ENCODE peak calls at places on chromosomes 3 and 15, in five cellular contexts. H, A, S, B and Z are unnamed samples.
A peak's percentile ranks its signal among the peaks of the same experiment; 100 is the strongest.

GRCh38 chr15:68524753-68525584 is 53.8 kb upstream of the CORO2B start:
- DNase-seq in A (no peak), H (no peak), S (no peak), B (no peak), Z (no peak)

GRCh38 chr3:36487616-36488015 is 107.3 kb downstream of the STAC start:
- DNase-seq in A (no peak), B (no peak), H (no peak), S (no peak), Z (no peak)

GRCh38 chr3:112042842-112043280 is 8.3 kb downstream of the TMPRSS7 start:
- DNase-seq in S (peak; percentile 46), A (no peak), B (no peak), H (no peak), Z (no peak)

GRCh38 chr3:26484140-26484539 is 138.4 kb upstream of the LRRC3B start:
- DNase-seq in B (no peak), A (no peak), H (no peak), S (peak; percentile 13), Z (no peak)

GRCh38 chr3:169467703-169468102 is 195.8 kb downstream of the MECOM start:
- DNase-seq in B (no peak), H (no peak), A (no peak), S (no peak), Z (no peak)

GRCh38 chr15:71891026-71891425 is 80.7 kb downstream of the NR2E3 start:
- DNase-seq in B (no peak), H (no peak), A (no peak), S (no peak), Z (no peak)

GRCh38 chr3:89049119-89049518 is 58.3 kb upstream of the EPHA3 start:
- DNase-seq in S (no peak), A (no peak), B (no peak), H (no peak), Z (no peak)

GRCh38 chr15:69992326-69992725 is 105.4 kb downstream of the TLE3 start:
- DNase-seq in A (no peak), H (no peak), S (no peak), B (no peak), Z (no peak)

GRCh38 chr3:129650256-129650872 is 43.9 kb upstream of the PLXND1 start:
- DNase-seq in A (peak; percentile 27), B (peak; percentile 68), S (peak; percentile 77), H (peak; percentile 71), Z (no peak)

GRCh38 chr3:147405552-147406254 is 640 bp downstream of the ZIC4 start:
- DNase-seq in A (no peak), S (no peak), H (no peak), B (no peak), Z (no peak)

GRCh38 chr3:149542375-149543312 is 68.1 kb downstream of the TM4SF4 start:
- DNase-seq in H (peak; percentile 33), A (no peak), S (peak; percentile 31), B (peak; percentile 16), Z (no peak)

GRCh38 chr3:32137870-32138269 is 31.4 kb downstream of the GPD1L start:
- DNase-seq in H (no peak), S (no peak), B (no peak), A (no peak), Z (no peak)

GRCh38 chr15:25481208-25481862 is 42.5 kb upstream of the UBE3A start:
- DNase-seq in A (no peak), B (no peak), S (no peak), H (peak; percentile 3), Z (no peak)

GRCh38 chr3:129657261-129658046 is 51.0 kb upstream of the PLXND1 start:
- DNase-seq in A (no peak), H (no peak), S (no peak), B (no peak), Z (no peak)

GRCh38 chr3:33883538-33884203 is 85.2 kb downstream of the PDCD6IP start:
- DNase-seq in A (no peak), S (peak; percentile 60), H (peak; percentile 36), B (no peak), Z (no peak)

DNA sequence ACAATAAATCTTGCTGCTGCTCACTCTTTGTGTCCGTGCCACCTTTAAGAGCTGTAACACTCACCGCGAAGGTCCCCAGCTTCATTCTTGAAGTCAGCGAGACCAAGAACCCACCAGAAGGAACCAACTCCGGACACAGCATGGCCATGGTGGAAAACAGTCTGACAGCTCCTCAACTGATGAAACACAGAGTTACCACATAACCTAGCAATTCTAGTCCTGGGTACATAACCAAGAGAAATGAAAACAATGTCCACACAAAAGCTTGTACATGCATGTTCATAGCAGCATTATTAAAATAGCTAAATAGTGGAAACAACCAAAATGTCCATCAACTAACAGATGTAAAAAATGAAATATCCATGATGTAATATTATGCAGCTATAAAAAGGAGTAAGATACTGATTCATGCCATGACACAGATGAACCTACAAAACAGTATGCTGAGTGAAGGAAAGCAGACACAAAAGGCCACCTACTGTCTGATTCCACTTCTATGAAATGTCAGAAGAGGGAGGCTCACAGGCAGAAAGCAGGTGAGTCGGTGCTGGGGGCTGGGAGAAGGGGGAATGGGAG is 36.8 kb downstream of the VGLL4 start:
- DNase-seq in S (no peak), H (no peak), A (no peak), B (no peak), Z (no peak)
- H3K4me1 ChIP-seq in S (peaks cover 70% of the 10 kb centered on the region), H (peaks cover 50% of the 10 kb centered on the region), A (peaks cover 7% of the 10 kb centered on the region), B (peaks cover 4% of the 10 kb centered on the region), Z (peaks cover 55% of the 10 kb centered on the region)

GRCh38 chr3:56124546-56124945 is 343.7 kb downstream of the ERC2 start:
- DNase-seq in S (no peak), B (no peak), A (no peak), H (no peak), Z (no peak)

GRCh38 chr3:56119575-56120349 is 348.5 kb downstream of the ERC2 start:
- DNase-seq in B (no peak), S (no peak), A (no peak), H (peak; percentile 3), Z (no peak)

GRCh38 chr3:56125358-56126005 is 342.8 kb downstream of the ERC2 start:
- DNase-seq in B (peak; percentile 6), A (no peak), S (peak; percentile 52), H (peak; percentile 5), Z (no peak)

GRCh38 chr3:56123487-56123886 is 344.8 kb downstream of the ERC2 start:
- DNase-seq in A (no peak), H (no peak), B (no peak), S (no peak), Z (no peak)

GRCh38 chr3:56122911-56123310 is 345.4 kb downstream of the ERC2 start:
- DNase-seq in H (no peak), S (no peak), A (no peak), B (no peak), Z (no peak)
- H3K4me1 ChIP-seq in H (no peaks in the 10 kb centered on the region), S (peaks cover 10% of the 10 kb centered on the region), A (no peaks in the 10 kb centered on the region), B (no peaks in the 10 kb centered on the region), Z (no peaks in the 10 kb centered on the region)

DNA sequence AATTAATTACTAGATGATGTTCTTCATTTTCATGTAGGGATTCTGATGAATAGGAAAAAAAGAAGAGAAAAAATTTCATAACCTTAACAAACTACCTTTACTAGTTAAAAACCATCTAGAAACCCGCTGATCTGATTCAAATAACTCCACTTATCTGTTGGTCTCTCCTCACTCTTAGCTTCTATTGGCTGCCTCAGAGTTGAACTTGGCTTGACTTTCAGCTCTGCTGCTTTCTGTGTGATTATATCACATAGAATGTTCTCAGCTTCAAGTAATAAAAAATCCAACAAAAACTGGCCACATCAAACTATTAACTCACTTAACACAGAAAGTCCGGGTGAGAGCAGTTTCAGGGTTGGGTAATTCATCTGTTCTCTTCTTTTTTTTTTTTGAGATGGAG is 126.8 kb upstream of the RASGRP1 start:
- DNase-seq in H (no peak), S (no peak), B (no peak), A (no peak), Z (no peak)
- H3K4me1 ChIP-seq in H (no peaks in the 10 kb centered on the region), S (no peaks in the 10 kb centered on the region), B (peaks cover 9% of the 10 kb centered on the region), A (peaks cover 59% of the 10 kb centered on the region), Z (peaks cover 29% of the 10 kb centered on the region)

GRCh38 chr15:62847900-62848489 is 194.6 kb upstream of the TPM1 start:
- DNase-seq in B (peak; percentile 83), S (peak; percentile 64), A (no peak), H (peak; percentile 77), Z (no peak)
- H3K4me1 ChIP-seq in B (peaks cover 6% of the 10 kb centered on the region), S (peaks cover 36% of the 10 kb centered on the region), A (no peaks in the 10 kb centered on the region), H (peaks cover 45% of the 10 kb centered on the region), Z (peaks cover 16% of the 10 kb centered on the region)

DNA sequence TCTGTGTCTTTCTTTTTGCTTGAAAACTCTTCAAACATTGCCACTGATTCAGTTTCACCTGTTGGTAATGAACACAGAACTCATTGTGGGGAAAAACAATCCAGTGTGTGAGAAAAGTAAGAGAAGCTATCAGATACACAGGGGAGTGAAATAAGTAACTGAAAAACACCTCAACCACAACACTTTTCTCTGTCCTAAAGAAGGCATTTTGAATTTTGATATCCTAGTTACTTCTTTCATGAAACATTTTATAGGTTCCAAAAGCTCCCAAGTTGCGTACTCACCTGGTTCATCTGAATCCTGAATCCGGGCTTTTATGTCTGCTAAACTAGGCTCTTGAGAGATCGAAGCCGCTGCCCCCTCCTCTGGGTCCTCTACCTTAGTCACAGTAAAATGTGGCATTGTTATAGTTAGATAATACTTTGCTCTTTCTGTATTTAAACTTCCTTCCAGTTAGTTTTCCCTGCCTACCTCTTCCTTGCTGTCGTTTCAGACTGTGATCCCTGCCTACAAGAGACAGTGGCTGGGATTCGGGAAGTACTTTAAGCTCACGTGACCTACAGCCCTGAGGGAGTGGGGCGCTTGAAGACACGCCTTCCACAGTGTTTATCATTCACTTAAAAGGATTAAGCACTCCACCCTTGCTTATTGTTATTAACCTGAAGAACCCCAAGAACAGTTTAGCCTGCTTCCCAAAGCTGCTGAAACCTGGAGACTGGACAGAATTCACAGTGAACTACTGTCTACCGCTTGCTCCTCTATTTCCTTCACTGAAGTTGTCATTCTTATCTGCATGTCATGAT is 19.1 kb downstream of the SLC12A6 start:
- DNase-seq in A (no peak), S (peak; percentile 82), H (peak; percentile 73), B (peak; percentile 46), Z (no peak)
- H3K4me1 ChIP-seq in A (peaks cover 46% of the 10 kb centered on the region), S (no peaks in the 10 kb centered on the region), H (peaks cover 9% of the 10 kb centered on the region), B (no peaks in the 10 kb centered on the region), Z (peaks cover 14% of the 10 kb centered on the region)

GRCh38 chr3:72118593-72118992 is 333.6 kb upstream of the PROK2 start:
- DNase-seq in B (no peak), S (no peak), A (no peak), H (no peak), Z (no peak)
- H3K4me1 ChIP-seq in B (peaks cover 1% of the 10 kb centered on the region), S (peaks cover 4% of the 10 kb centered on the region), A (no peaks in the 10 kb centered on the region), H (no peaks in the 10 kb centered on the region), Z (no peaks in the 10 kb centered on the region)

DNA sequence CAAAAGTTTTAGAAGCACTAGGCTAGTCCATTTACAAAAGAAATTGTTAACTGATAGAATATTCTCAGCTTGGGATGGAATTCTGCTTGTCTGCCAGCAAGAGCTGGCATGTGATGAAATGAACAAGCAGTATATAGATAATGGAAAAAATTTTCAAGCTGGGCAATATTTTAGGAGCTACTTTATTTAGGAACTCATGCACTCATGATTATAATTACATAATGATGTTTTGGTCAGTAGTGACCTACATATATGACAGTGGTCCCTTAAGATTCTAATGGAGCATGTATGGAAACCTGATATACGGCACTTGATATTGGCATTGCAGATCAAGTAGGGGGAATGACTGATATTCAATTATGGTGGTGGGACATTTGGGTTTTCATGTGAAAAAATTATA is 6.1 kb downstream of the EAF1 start:
- DNase-seq in A (no peak), S (no peak), H (no peak), B (no peak), Z (no peak)
- H3K4me1 ChIP-seq in A (peaks cover 16% of the 10 kb centered on the region), S (peaks cover 13% of the 10 kb centered on the region), H (peaks cover 9% of the 10 kb centered on the region), B (no peaks in the 10 kb centered on the region), Z (peaks cover 12% of the 10 kb centered on the region)

GRCh38 chr15:57237282-57237642 is 139.0 kb upstream of the CGNL1 start:
- DNase-seq in A (no peak), H (no peak), S (no peak), B (no peak), Z (no peak)
- H3K4me1 ChIP-seq in A (no peaks in the 10 kb centered on the region), H (peaks cover 12% of the 10 kb centered on the region), S (peaks cover 7% of the 10 kb centered on the region), B (peaks cover 16% of the 10 kb centered on the region), Z (no peaks in the 10 kb centered on the region)